ENCODE peak calls at places on chromosome 3, in four cellular contexts. One of them, this sample, is unnamed.

GRCh38 chr3:197541756-197542539 is 13.8 kb downstream of the BDH1 start:
- DNase-seq in upper lobe of right lung: no peak
- DNase-seq in left lung: no peak
- DNase-seq in heart right ventricle: peak; percentile 73
- DNase-seq in this sample: no peak

GRCh38 chr3:17183951-17184550 is 299.3 kb downstream of the PLCL2 start:
- DNase-seq in upper lobe of right lung: no peak
- DNase-seq in left lung: no peak
- DNase-seq in heart right ventricle: no peak
- DNase-seq in this sample: peak; percentile 83

GRCh38 chr3:16329036-16329791 is 64.2 kb downstream of the OXNAD1 start:
- DNase-seq in upper lobe of right lung: no peak
- DNase-seq in left lung: no peak
- DNase-seq in heart right ventricle: no peak
- DNase-seq in this sample: no peak

GRCh38 chr3:122982202-122983185 is 45.1 kb downstream of the SEMA5B start:
- DNase-seq in upper lobe of right lung: no peak
- DNase-seq in left lung: no peak
- DNase-seq in heart right ventricle: peak; percentile 54
- DNase-seq in this sample: no peak

GRCh38 chr3:15180042-15180611 is 25.9 kb upstream of the CAPN7 start:
- DNase-seq in upper lobe of right lung: no peak
- DNase-seq in left lung: no peak
- DNase-seq in heart right ventricle: no peak
- DNase-seq in this sample: no peak

GRCh38 chr3:184600685-184601377 is 39.2 kb downstream of the EPHB3 start:
- DNase-seq in upper lobe of right lung: no peak
- DNase-seq in left lung: peak; percentile 46
- DNase-seq in heart right ventricle: no peak
- DNase-seq in this sample: peak; percentile 84

GRCh38 chr3:56321892-56322291 is 146.4 kb downstream of the ERC2 start:
- DNase-seq in upper lobe of right lung: no peak
- DNase-seq in left lung: no peak
- DNase-seq in heart right ventricle: no peak
- DNase-seq in this sample: no peak

GRCh38 chr3:46370784-46371183 is at the start of gene CCR5:
- DNase-seq in upper lobe of right lung: no peak
- DNase-seq in left lung: no peak
- DNase-seq in heart right ventricle: no peak
- DNase-seq in this sample: no peak

GRCh38 chr3:102113421-102114041 is 264.2 kb downstream of the NFKBIZ start:
- DNase-seq in upper lobe of right lung: no peak
- DNase-seq in left lung: no peak
- DNase-seq in heart right ventricle: no peak
- DNase-seq in this sample: peak; percentile 32

GRCh38 chr3:13541691-13542090 is 7.2 kb upstream of the FBLN2 start:
- DNase-seq in upper lobe of right lung: no peak
- DNase-seq in left lung: no peak
- DNase-seq in heart right ventricle: no peak
- DNase-seq in this sample: no peak

GRCh38 chr3:179973931-179974361 is 62.8 kb downstream of the PEX5L start:
- DNase-seq in upper lobe of right lung: no peak
- DNase-seq in left lung: no peak
- DNase-seq in heart right ventricle: no peak
- DNase-seq in this sample: no peak

GRCh38 chr3:196159952-196160804 is 51.0 kb downstream of the ZDHHC19 start:
- DNase-seq in upper lobe of right lung: peak; percentile 81
- DNase-seq in left lung: peak; percentile 77
- DNase-seq in heart right ventricle: no peak
- DNase-seq in this sample: peak; percentile 89

GRCh38 chr3:8737823-8738222 is 4.2 kb downstream of the CAV3 start:
- DNase-seq in upper lobe of right lung: no peak
- DNase-seq in left lung: no peak
- DNase-seq in heart right ventricle: no peak
- DNase-seq in this sample: no peak

GRCh38 chr3:148816427-148816826 is 11.2 kb upstream of the CPB1 start:
- DNase-seq in upper lobe of right lung: no peak
- DNase-seq in left lung: no peak
- DNase-seq in heart right ventricle: no peak
- DNase-seq in this sample: no peak

GRCh38 chr3:172673210-172673679 is 37.6 kb downstream of the NCEH1 start:
- DNase-seq in upper lobe of right lung: peak; percentile 73
- DNase-seq in left lung: no peak
- DNase-seq in heart right ventricle: peak; percentile 63
- DNase-seq in this sample: peak; percentile 84

GRCh38 chr3:151923901-151924300 is 50.5 kb downstream of the SUCNR1 start:
- DNase-seq in upper lobe of right lung: no peak
- DNase-seq in left lung: no peak
- DNase-seq in heart right ventricle: no peak
- DNase-seq in this sample: peak; percentile 72

DNA sequence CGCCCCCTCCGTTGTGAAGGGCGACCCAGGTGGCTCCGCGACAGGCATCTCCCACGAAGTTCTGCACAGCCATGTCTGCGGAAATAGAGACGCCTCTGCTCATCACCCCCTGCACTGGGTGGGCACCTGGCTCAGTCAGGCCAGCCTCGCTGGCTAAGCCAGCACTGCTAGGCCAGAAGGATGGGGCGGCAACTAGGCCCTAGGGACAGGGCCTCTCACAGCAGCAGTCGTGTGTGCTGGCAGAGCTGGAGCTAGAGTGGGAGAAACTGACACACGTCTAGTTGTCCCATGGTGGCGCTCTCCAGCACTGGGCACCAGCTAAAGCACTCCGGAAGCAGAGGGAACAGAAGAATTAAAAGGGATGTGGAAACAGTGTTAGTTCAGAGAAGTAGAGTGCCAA is 12.5 kb upstream of the ZXDC start:
- DNase-seq in upper lobe of right lung: no peak
- DNase-seq in left lung: peak; percentile 56
- DNase-seq in heart right ventricle: no peak
- DNase-seq in this sample: no peak
- TF ChIP-seq CTCF in upper lobe of right lung: no peak
- TF ChIP-seq CTCF in left lung: no peak
- TF ChIP-seq CTCF in heart right ventricle: no peak
- TF ChIP-seq CTCF in this sample: no peak

DNA sequence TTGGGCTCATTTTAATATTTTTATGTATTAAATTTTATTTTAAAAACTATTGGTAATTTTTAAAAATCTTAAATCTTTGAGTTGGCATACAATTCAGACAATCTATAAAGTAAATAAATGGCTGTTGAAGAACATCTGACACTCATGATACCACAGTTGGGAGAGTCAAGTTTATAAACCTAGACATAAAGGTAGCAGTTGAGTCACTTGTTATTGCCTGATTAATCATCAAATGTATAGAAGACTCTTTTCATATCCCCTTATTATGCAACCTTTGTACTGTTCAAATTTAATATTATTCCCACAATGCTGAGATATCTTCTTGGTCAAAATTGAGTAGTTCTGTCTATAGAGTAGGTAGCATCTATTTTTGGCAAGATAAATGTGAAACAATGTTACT is 19.6 kb downstream of the PAQR9 start:
- DNase-seq in upper lobe of right lung: no peak
- DNase-seq in left lung: no peak
- DNase-seq in heart right ventricle: no peak
- DNase-seq in this sample: peak; percentile 77
- H3K4me3 ChIP-seq in upper lobe of right lung: no peak overlapping the region
- H3K4me3 ChIP-seq in left lung: no peak overlapping the region
- H3K4me3 ChIP-seq in heart right ventricle: no peak overlapping the region
- H3K4me3 ChIP-seq in this sample: no peak overlapping the region

DNA sequence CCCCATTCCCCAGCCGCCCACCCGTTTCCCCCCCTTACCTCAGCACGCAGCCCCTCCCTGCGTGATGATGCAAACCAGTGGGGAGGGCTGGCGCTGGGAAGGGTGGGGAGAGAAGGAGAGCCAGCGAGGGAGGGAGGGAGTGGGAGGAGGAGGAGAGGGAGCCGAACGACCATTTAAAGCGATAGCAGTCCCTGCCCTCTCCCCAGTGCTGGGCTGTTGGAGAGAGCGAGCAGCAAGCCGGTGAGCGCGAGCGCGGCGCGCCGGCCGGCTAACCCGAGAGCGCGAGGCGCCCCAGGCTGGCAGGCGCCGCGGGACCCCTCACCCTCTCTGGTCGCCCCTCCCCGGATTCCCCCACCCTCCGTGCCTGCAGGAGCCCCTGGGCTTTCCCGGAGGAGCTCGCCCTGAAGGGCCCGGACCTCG is at the start of gene GRM7:
- DNase-seq in upper lobe of right lung: no peak
- DNase-seq in left lung: peak; percentile 69
- DNase-seq in heart right ventricle: no peak
- DNase-seq in this sample: no peak
- H3K27me3 ChIP-seq in upper lobe of right lung: peaks cover 32% of the 10 kb centered on the region
- H3K27me3 ChIP-seq in left lung: peaks cover 68% of the 10 kb centered on the region
- H3K27me3 ChIP-seq in heart right ventricle: peaks cover 66% of the 10 kb centered on the region
- H3K27me3 ChIP-seq in this sample: peaks cover 18% of the 10 kb centered on the region

GRCh38 chr3:121752261-121752660 is 2.7 kb upstream of the GOLGB1 start:
- DNase-seq in upper lobe of right lung: no peak
- DNase-seq in left lung: no peak
- DNase-seq in heart right ventricle: no peak
- DNase-seq in this sample: no peak

GRCh38 chr3:121748638-121749275 is 784 bp downstream of the GOLGB1 start:
- DNase-seq in upper lobe of right lung: no peak
- DNase-seq in left lung: no peak
- DNase-seq in heart right ventricle: no peak
- DNase-seq in this sample: peak; percentile 54

GRCh38 chr3:121747976-121748375 is 1.6 kb downstream of the GOLGB1 start:
- DNase-seq in upper lobe of right lung: no peak
- DNase-seq in left lung: no peak
- DNase-seq in heart right ventricle: no peak
- DNase-seq in this sample: no peak

GRCh38 chr3:121750087-121750415 is 510 bp upstream of the GOLGB1 start:
- DNase-seq in upper lobe of right lung: no peak
- DNase-seq in left lung: no peak
- DNase-seq in heart right ventricle: no peak
- DNase-seq in this sample: no peak

DNA sequence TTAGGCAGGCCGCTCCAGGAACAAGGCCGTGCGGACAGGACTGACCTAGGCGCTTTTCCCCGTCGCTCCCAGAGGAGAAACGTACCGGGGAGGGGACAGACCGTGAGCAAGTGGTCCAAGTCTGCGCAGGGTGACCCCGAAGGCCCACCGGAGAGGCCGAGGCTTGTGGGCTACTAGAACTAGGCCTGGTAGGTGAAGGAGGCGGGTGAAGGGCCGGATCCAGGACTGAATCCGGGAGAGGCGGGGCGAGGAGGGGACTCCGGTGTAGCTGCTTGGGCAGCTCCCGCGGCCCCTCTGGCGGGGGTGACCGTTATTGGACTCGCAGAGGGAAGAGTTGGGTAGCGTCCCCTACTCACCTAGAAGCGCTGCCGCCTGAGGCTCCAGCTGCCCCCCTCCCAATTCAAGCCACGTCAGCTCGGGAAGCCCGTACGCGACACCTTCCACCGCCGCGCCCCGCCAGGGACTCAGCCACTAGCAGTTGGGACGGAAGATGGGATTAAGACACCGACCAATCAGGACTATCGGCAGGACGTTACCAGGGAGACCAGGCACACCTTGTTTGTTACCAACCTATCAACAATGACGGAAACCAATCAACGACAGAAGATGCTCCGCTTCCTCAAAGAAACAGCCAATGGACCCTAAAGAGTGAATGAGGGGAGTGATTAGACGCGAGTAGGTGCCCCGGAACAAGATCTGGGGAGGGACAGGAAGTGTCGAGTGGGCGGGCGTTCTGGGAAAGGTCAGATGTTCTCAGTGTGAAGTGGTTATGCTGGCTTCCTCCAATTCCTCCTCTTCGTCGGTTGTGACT is at the start of gene GOLGB1:
- DNase-seq in upper lobe of right lung: peak; percentile 95
- DNase-seq in left lung: peak; percentile 94
- DNase-seq in heart right ventricle: peak; percentile 97
- DNase-seq in this sample: peak; percentile 100
- TF ChIP-seq CTCF in upper lobe of right lung: no peak
- TF ChIP-seq CTCF in left lung: no peak
- TF ChIP-seq CTCF in heart right ventricle: no peak
- TF ChIP-seq CTCF in this sample: no peak

DNA sequence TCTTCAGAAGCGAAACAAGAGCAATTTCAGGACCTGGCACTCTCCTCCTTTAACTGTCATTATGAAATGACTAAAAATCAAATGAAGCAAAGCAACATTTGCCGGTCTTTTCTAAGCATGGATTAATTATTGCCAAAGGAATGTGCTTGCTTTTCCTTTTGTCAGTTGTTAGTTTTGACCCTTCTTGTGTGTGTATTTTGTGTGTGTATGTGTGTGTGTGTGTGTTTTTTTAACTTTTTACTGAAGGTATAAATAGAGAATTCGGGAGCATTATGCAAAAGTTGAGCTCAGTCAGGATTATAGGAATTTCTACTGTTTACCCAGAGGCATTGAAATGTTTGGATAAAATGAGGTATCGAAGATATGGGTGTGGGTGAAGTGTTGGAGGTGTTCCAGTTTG is 509.1 kb downstream of the TUSC7 start:
- DNase-seq in upper lobe of right lung: no peak
- DNase-seq in left lung: no peak
- DNase-seq in heart right ventricle: no peak
- DNase-seq in this sample: no peak
- H3K4me3 ChIP-seq in upper lobe of right lung: no peak overlapping the region
- H3K4me3 ChIP-seq in left lung: no peak overlapping the region
- H3K4me3 ChIP-seq in heart right ventricle: no peak overlapping the region
- H3K4me3 ChIP-seq in this sample: no peak overlapping the region

GRCh38 chr3:155727836-155728235 is 17.0 kb downstream of the PLCH1 start:
- DNase-seq in upper lobe of right lung: no peak
- DNase-seq in left lung: no peak
- DNase-seq in heart right ventricle: no peak
- DNase-seq in this sample: no peak
- H3K27me3 ChIP-seq in upper lobe of right lung: no peaks in the 10 kb centered on the region
- H3K27me3 ChIP-seq in left lung: no peaks in the 10 kb centered on the region
- H3K27me3 ChIP-seq in heart right ventricle: no peaks in the 10 kb centered on the region
- H3K27me3 ChIP-seq in this sample: no peaks in the 10 kb centered on the region

DNA sequence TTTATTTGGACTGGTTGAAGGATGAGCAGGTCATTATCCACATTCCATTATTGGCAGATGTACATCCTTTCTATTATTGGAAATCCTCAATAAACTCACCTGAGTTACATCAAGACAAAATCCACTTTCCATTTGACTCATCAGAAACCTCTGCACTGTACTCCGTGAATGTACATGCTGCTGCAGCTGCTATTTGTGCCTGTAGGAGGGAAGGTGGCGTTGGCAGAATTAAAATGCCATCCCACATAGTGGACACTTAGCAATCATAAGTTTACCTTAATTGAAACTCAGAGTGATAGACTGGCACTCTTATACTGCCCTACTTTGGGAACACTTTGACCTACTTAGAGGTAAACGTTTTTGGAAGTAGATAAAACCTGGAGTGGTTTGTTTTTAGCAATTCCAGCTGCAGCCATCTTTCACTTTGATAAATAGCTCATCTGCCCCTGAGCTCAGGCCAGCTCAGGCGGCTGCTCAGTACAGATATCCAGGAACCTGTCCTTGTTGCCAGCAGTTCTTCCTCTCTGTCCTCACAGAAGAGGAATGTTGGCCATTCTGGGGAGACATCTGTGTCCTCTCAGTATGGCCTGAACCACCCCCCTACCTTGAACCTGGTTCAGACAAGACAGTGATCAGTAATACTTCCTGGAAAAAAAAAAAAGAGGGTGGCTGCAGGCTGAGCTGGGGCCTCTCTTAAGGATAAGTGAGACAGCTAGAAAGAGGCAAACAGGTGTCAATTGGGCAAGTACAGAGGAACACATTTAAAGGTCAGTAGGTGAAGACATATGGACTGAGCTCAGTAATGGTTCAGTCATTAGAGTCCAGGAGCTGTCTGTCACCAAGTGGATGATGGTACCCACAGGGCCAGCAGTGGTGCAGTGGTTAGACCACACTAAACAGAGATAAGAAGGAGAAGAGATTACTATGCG is 153.4 kb upstream of the UMPS start:
- DNase-seq in upper lobe of right lung: no peak
- DNase-seq in left lung: no peak
- DNase-seq in heart right ventricle: no peak
- DNase-seq in this sample: no peak
- TF ChIP-seq CTCF in upper lobe of right lung: no peak
- TF ChIP-seq CTCF in left lung: no peak
- TF ChIP-seq CTCF in heart right ventricle: no peak
- TF ChIP-seq CTCF in this sample: no peak